ENCODE peak calls at places on chromosomes 7 and 10, in five cellular contexts. R, F, S, E and Z are unnamed samples.
A peak's percentile ranks its signal among the peaks of the same experiment; 100 is the strongest.

GRCh38 chr10:28711079-28711478 is 33.8 kb downstream of the BAMBI start:
- DNase-seq in R (no peak), F (no peak), S (no peak), E (no peak), Z (no peak)

GRCh38 chr10:86163522-86164215 is 202.9 kb downstream of the GRID1 start:
- DNase-seq in R (no peak), F (no peak), S (no peak), E (no peak), Z (no peak)

GRCh38 chr10:129637841-129638240 is 170.8 kb downstream of the MGMT start:
- DNase-seq in R (no peak), F (no peak), S (no peak), E (no peak), Z (no peak)

GRCh38 chr7:20539201-20539600 is 76.3 kb upstream of the ABCB5 start:
- DNase-seq in R (no peak), F (no peak), S (peak; percentile 66), E (no peak), Z (no peak)

GRCh38 chr10:6194291-6194690 is 8.4 kb upstream of the PFKFB3 start:
- DNase-seq in R (no peak), F (no peak), S (no peak), E (no peak), Z (no peak)

GRCh38 chr10:14837003-14837755 is 658 bp downstream of the CDNF start:
- DNase-seq in R (no peak), F (no peak), S (no peak), E (no peak), Z (no peak)

GRCh38 chr7:106611911-106612310 is 49.0 kb downstream of the CCDC71L start:
- DNase-seq in R (no peak), F (no peak), S (no peak), E (no peak), Z (no peak)

GRCh38 chr7:79622781-79623180 is 169.3 kb upstream of the MAGI2 start:
- DNase-seq in R (no peak), F (no peak), S (no peak), E (no peak), Z (no peak)

GRCh38 chr10:62527019-62527827 is 153.1 kb downstream of the ZNF365 start:
- DNase-seq in R (no peak), F (no peak), S (peak; percentile 84), E (no peak), Z (no peak)

GRCh38 chr7:137661634-137662033 is 185.1 kb downstream of the DGKI start:
- DNase-seq in R (no peak), F (no peak), S (no peak), E (no peak), Z (no peak)

GRCh38 chr7:158824028-158824427 is 5.3 kb downstream of the ESYT2 start:
- DNase-seq in R (no peak), F (peak; percentile 73), S (no peak), E (peak; percentile 46), Z (no peak)

GRCh38 chr7:24923172-24923865 is 56.7 kb downstream of the OSBPL3 start:
- DNase-seq in R (no peak), F (no peak), S (no peak), E (no peak), Z (no peak)

GRCh38 chr7:1055084-1055450 is 10.7 kb downstream of the GPR146 start:
- DNase-seq in R (peak; percentile 72), F (no peak), S (peak; percentile 62), E (no peak), Z (no peak)

GRCh38 chr10:63711866-63712716 is 190.9 kb downstream of the REEP3 start:
- DNase-seq in R (peak; percentile 85), F (no peak), S (no peak), E (no peak), Z (peak; percentile 84)

GRCh38 chr10:102729090-102730026 is 14.4 kb upstream of the WBP1L start:
- DNase-seq in R (peak; percentile 22), F (peak; percentile 37), S (peak; percentile 32), E (peak; percentile 29), Z (no peak)